ENCODE peak calls at places on chromosomes 13 and 19, in five cellular contexts. Z, K, C, J and H are unnamed samples.

GRCh38 chr13:24511824-24512207 is 762 bp downstream of the PARP4 start:
- DNase-seq in C (no peak), J (no peak), K (no peak), Z (no peak), H (no peak)

GRCh38 chr13:70173236-70173959 is 65.1 kb upstream of the KLHL1 start:
- DNase-seq in C (no peak), Z (no peak), J (no peak), K (no peak), H (no peak)

GRCh38 chr19:30091456-30091855 is 149.4 kb downstream of the URI1 start:
- DNase-seq in J (no peak), Z (no peak), C (no peak), K (no peak), H (no peak)

GRCh38 chr13:110303644-110304043 is 3.3 kb downstream of the COL4A1 start:
- DNase-seq in K (no peak), J (peak), C (no peak), Z (no peak), H (no peak)

GRCh38 chr19:38355728-38356725 is 18.3 kb upstream of the PSMD8 start:
- DNase-seq in Z (no peak), C (no peak), K (no peak), J (no peak), H (no peak)

GRCh38 chr13:31236211-31236786 is 36.5 kb downstream of the B3GLCT start:
- DNase-seq in Z (no peak), J (no peak), C (peak), K (no peak), H (no peak)

GRCh38 chr13:45073809-45074208 is 46.5 kb upstream of the GTF2F2 start:
- DNase-seq in C (no peak), Z (no peak), K (no peak), J (no peak), H (no peak)

GRCh38 chr19:13833330-13834265 is 38.4 kb downstream of the ZSWIM4 start:
- DNase-seq in Z (peak), K (peak), J (peak), C (peak), H (peak)

GRCh38 chr13:75635621-75636338 is at the start of gene LMO7:
- DNase-seq in C (peak), J (peak), Z (peak), K (peak), H (no peak)

GRCh38 chr13:35471466-35472307 is 4.8 kb downstream of the MAB21L1 start:
- DNase-seq in C (no peak), Z (no peak), K (no peak), J (no peak), H (no peak)

GRCh38 chr19:54572696-54573311 is 786 bp upstream of the LILRA2 start:
- DNase-seq in Z (no peak), C (no peak), J (no peak), K (no peak), H (no peak)

GRCh38 chr13:112752711-112753541 is 63.1 kb downstream of the ATP11A start:
- DNase-seq in K (no peak), C (no peak), J (no peak), Z (no peak), H (no peak)

GRCh38 chr19:13078897-13079541 is 23.6 kb downstream of the LYL1 start:
- DNase-seq in C (no peak), Z (no peak), K (no peak), J (no peak), H (no peak)

GRCh38 chr19:8684001-8684902 is 14.3 kb downstream of the ACTL9 start:
- DNase-seq in J (no peak), K (no peak), Z (no peak), C (no peak), H (no peak)

GRCh38 chr13:98482476-98483444 is 94.1 kb downstream of the STK24 start:
- DNase-seq in C (peak), Z (no peak), J (peak), K (no peak), H (no peak)

GRCh38 chr13:19650742-19651141 is 17.3 kb downstream of the MPHOSPH8 start:
- DNase-seq in J (no peak), Z (no peak), C (no peak), K (no peak), H (no peak)

GRCh38 chr13:36718686-36719085 is 44.9 kb downstream of the SERTM1 start:
- DNase-seq in K (no peak), J (no peak), Z (no peak), C (no peak), H (no peak)

GRCh38 chr13:47420568-47420967 is 523.7 kb upstream of the HTR2A start:
- DNase-seq in C (no peak), Z (no peak), J (no peak), K (no peak), H (no peak)

GRCh38 chr13:112647256-112647655 is 42.6 kb upstream of the ATP11A start:
- DNase-seq in Z (no peak), C (no peak), J (peak), K (no peak), H (no peak)

GRCh38 chr19:38606131-38606530 is 11.6 kb downstream of the MAP4K1 start:
- DNase-seq in C (no peak), Z (no peak), J (no peak), K (no peak), H (no peak)

GRCh38 chr19:35558400-35559280 is 4.8 kb downstream of the ATP4A start:
- DNase-seq in C (no peak), J (no peak), K (no peak), Z (no peak), H (no peak)

GRCh38 chr13:110387451-110388140 is 80.5 kb downstream of the COL4A2 start:
- DNase-seq in K (no peak), C (peak), J (peak), Z (no peak), H (no peak)

GRCh38 chr13:75566658-75567057 is 17.1 kb downstream of the UCHL3 start:
- DNase-seq in K (no peak), Z (no peak), C (peak), J (no peak), H (no peak)

GRCh38 chr13:99289674-99290337 is 17.4 kb downstream of the GPR183 start:
- DNase-seq in Z (no peak), C (no peak), K (no peak), J (no peak), H (no peak)

GRCh38 chr19:7908078-7908699 is 4.5 kb downstream of the MAP2K7 start:
- DNase-seq in Z (no peak), K (no peak), J (no peak), C (no peak), H (no peak)

GRCh38 chr13:113631341-113632095 is 26.5 kb downstream of the ATP4B start:
- DNase-seq in K (no peak), C (no peak), Z (no peak), J (no peak), H (no peak)

GRCh38 chr19:1445932-1446712 is 3.8 kb upstream of the APC2 start:
- DNase-seq in C (no peak), K (no peak), Z (no peak), J (no peak), H (no peak)

GRCh38 chr19:16112778-16113177 is 1.1 kb downstream of the RAB8A start:
- DNase-seq in J (no peak), K (no peak), Z (no peak), C (no peak), H (no peak)

GRCh38 chr19:56253737-56254136 is 18.8 kb upstream of the EDDM13 start:
- DNase-seq in K (no peak), J (no peak), Z (no peak), C (peak), H (no peak)

GRCh38 chr19:5594521-5594950 is 26.8 kb upstream of the TINCR start:
- DNase-seq in Z (no peak), C (no peak), K (no peak), J (no peak), H (no peak)

GRCh38 chr19:3163230-3163886 is 15.2 kb upstream of the S1PR4 start:
- DNase-seq in Z (peak), K (peak), J (peak), C (peak), H (peak)

GRCh38 chr13:38024431-38024830 is 154.9 kb upstream of the TRPC4 start:
- DNase-seq in J (no peak), Z (no peak), K (no peak), C (no peak), H (no peak)

GRCh38 chr19:40565910-40566495 is 10.7 kb upstream of the SHKBP1 start:
- DNase-seq in J (no peak), K (no peak), C (no peak), Z (no peak), H (no peak)

GRCh38 chr13:64078025-64078424 is 2662.4 kb upstream of the PCDH20 start:
- DNase-seq in Z (no peak), K (no peak), C (no peak), J (no peak), H (peak)

GRCh38 chr19:48656840-48657474 is 11.0 kb upstream of the CA11 start:
- DNase-seq in C (peak), Z (no peak), J (no peak), K (no peak), H (no peak)

GRCh38 chr19:24071078-24071477 is 15.9 kb upstream of the ZNF254 start:
- DNase-seq in C (no peak), Z (no peak), J (no peak), K (no peak), H (no peak)

GRCh38 chr13:78875792-78876580 is 217.0 kb upstream of the OBI1 start:
- DNase-seq in K (no peak), Z (no peak), C (no peak), J (no peak), H (no peak)

GRCh38 chr13:99968521-99969367 is 2.8 kb downstream of the ZIC5 start:
- DNase-seq in C (no peak), J (no peak), Z (no peak), K (no peak), H (no peak)